ENCODE peak calls at places on chromosomes 3 and 15, in seven cellular contexts. C is cardiac muscle cell; B is hippocampal formation; R is CD4-positive, alpha-beta T cell; Z is ACHN; O is amygdala; U is stimulated activated CD4-positive, alpha-beta T cell treated with anti-CD3 and anti-CD28 coated beads, Interleukin-15, amount 100 ng/mL, for 24 hours. H is an unnamed sample.

GRCh38 chr3:144521131-144521530 is 549.5 kb downstream of the DIPK2A start:
- DNase-seq in C (no peak), B (no peak), R (no peak), Z (no peak), O (no peak), U (no peak), H (peak)

GRCh38 chr3:77693147-77693546 is 653.2 kb downstream of the ROBO2 start:
- DNase-seq in C (no peak), B (no peak), R (no peak), Z (no peak), O (no peak), U (no peak), H (no peak)

GRCh38 chr15:74571191-74571590 is 30.2 kb downstream of the ARID3B start:
- DNase-seq in C (no peak), B (no peak), R (no peak), Z (no peak), O (no peak), U (no peak), H (no peak)

GRCh38 chr3:5072100-5072816 is 49.8 kb upstream of the ARL8B start:
- DNase-seq in C (no peak), B (no peak), R (no peak), Z (no peak), O (no peak), U (no peak), H (no peak)

GRCh38 chr15:69080203-69080957 is 65.9 kb downstream of the NOX5 start:
- DNase-seq in C (peak), B (no peak), R (no peak), Z (no peak), O (no peak), U (no peak), H (peak)

GRCh38 chr3:101964861-101965260 is 115.5 kb downstream of the NFKBIZ start:
- DNase-seq in C (peak), B (no peak), R (no peak), Z (no peak), O (no peak), U (no peak), H (no peak)

GRCh38 chr3:13213911-13214846 is 140.9 kb upstream of the IQSEC1 start:
- DNase-seq in C (no peak), B (no peak), R (no peak), Z (no peak), O (no peak), U (no peak), H (no peak)

GRCh38 chr15:31528846-31529245 is 202.2 kb downstream of the KLF13 start:
- DNase-seq in C (no peak), B (peak), R (no peak), Z (no peak), O (no peak), U (no peak), H (no peak)

GRCh38 chr15:57323806-57324589 is 52.3 kb upstream of the CGNL1 start:
- DNase-seq in C (no peak), B (no peak), R (peak), Z (peak), O (no peak), U (peak), H (peak)

GRCh38 chr3:40340541-40341170 is 31.1 kb downstream of the EIF1B start:
- DNase-seq in C (no peak), B (no peak), R (no peak), Z (no peak), O (no peak), U (no peak), H (no peak)